ENCODE peak calls at places on chromosome 21, in five cellular contexts. K, T, Y, U and Z are unnamed samples.

GRCh38 chr21:41283211-41283818 is 33.3 kb upstream of the FAM3B start:
- DNase-seq in K (no peak), T (no peak), Y (peak), U (peak), Z (peak)

GRCh38 chr21:42474043-42474831 is 21.8 kb downstream of the RSPH1 start:
- DNase-seq in K (no peak), T (no peak), Y (peak), U (peak), Z (no peak)

GRCh38 chr21:30164796-30165195 is 1.8 kb downstream of the CLDN17 start:
- DNase-seq in K (no peak), T (no peak), Y (no peak), U (no peak), Z (no peak)

GRCh38 chr21:45282283-45283018 is 5.2 kb downstream of the POFUT2 start:
- DNase-seq in K (peak), T (peak), Y (no peak), U (no peak), Z (no peak)

GRCh38 chr21:46121286-46122221 is 23.6 kb downstream of the COL6A2 start:
- DNase-seq in K (peak), T (peak), Y (no peak), U (no peak), Z (peak)

GRCh38 chr21:43591468-43592050 is 67.7 kb downstream of the HSF2BP start:
- DNase-seq in K (no peak), T (no peak), Y (peak), U (no peak), Z (no peak)

GRCh38 chr21:28904961-28905435 is 87.7 kb downstream of the LTN1 start:
- DNase-seq in K (no peak), T (no peak), Y (peak), U (no peak), Z (no peak)

GRCh38 chr21:37855568-37856391 is 60.5 kb downstream of the KCNJ6 start:
- DNase-seq in K (no peak), T (no peak), Y (peak), U (no peak), Z (no peak)

GRCh38 chr21:45820171-45821091 is 161.1 kb upstream of the COL6A1 start:
- DNase-seq in K (peak), T (no peak), Y (peak), U (peak), Z (peak)

GRCh38 chr21:33976082-33976979 is 60.7 kb upstream of the ATP5PO start:
- DNase-seq in K (no peak), T (no peak), Y (peak), U (no peak), Z (peak)

GRCh38 chr21:39314155-39315027 is 959 bp upstream of the BRWD1 start:
- DNase-seq in K (no peak), T (no peak), Y (peak), U (peak), Z (peak)

GRCh38 chr21:32334980-32335471 is 36.4 kb downstream of the MRAP start:
- DNase-seq in K (no peak), T (peak), Y (peak), U (no peak), Z (no peak)

GRCh38 chr21:16124397-16125130 is 394.8 kb downstream of the USP25 start:
- DNase-seq in K (no peak), T (no peak), Y (peak), U (no peak), Z (no peak)

GRCh38 chr21:38170283-38170682 is 86.5 kb upstream of the KCNJ15 start:
- DNase-seq in K (no peak), T (no peak), Y (peak), U (peak), Z (no peak)

GRCh38 chr21:28811860-28812259 is 180.8 kb downstream of the LTN1 start:
- DNase-seq in K (no peak), T (no peak), Y (no peak), U (no peak), Z (no peak)

GRCh38 chr21:25967566-25968438 is 202.8 kb downstream of the APP start:
- DNase-seq in K (no peak), T (no peak), Y (no peak), U (no peak), Z (no peak)

GRCh38 chr21:46109251-46110221 is 11.6 kb downstream of the COL6A2 start:
- DNase-seq in K (peak), T (peak), Y (peak), U (no peak), Z (peak)

GRCh38 chr21:35559128-35559831 is 501.0 kb downstream of the SETD4 start:
- DNase-seq in K (no peak), T (no peak), Y (peak), U (no peak), Z (no peak)

GRCh38 chr21:27171704-27172103 is 204.8 kb upstream of the ADAMTS5 start:
- DNase-seq in K (no peak), T (no peak), Y (peak), U (no peak), Z (no peak)

GRCh38 chr21:31901342-31901741 is 28.5 kb downstream of the HUNK start:
- DNase-seq in K (no peak), T (no peak), Y (no peak), U (peak), Z (no peak)

GRCh38 chr21:14542638-14543037 is 3.5 kb downstream of the SAMSN1 start:
- DNase-seq in K (no peak), T (no peak), Y (no peak), U (no peak), Z (no peak)

GRCh38 chr21:38858429-38859205 is 52.9 kb downstream of the ETS2 start:
- DNase-seq in K (no peak), T (no peak), Y (no peak), U (no peak), Z (no peak)

GRCh38 chr21:32894321-32894720 is 122.8 kb upstream of the PAXBP1 start:
- DNase-seq in K (no peak), T (no peak), Y (no peak), U (no peak), Z (no peak)

GRCh38 chr21:25639922-25640670 is 1.0 kb downstream of the JAM2 start:
- DNase-seq in K (peak), T (peak), Y (peak), U (no peak), Z (peak)

GRCh38 chr21:42537106-42537742 is 23.6 kb downstream of the SLC37A1 start:
- DNase-seq in K (no peak), T (peak), Y (peak), U (no peak), Z (no peak)

GRCh38 chr21:45543710-45544448 is 1.6 kb upstream of the SLC19A1 start:
- DNase-seq in K (peak), T (no peak), Y (no peak), U (no peak), Z (peak)

GRCh38 chr21:26026113-26026512 is 144.5 kb downstream of the APP start:
- DNase-seq in K (no peak), T (no peak), Y (no peak), U (no peak), Z (no peak)